ENCODE peak calls at places on chromosomes 12 and 14, in nine cellular contexts. R, E, A, K, Q, O, N, I and H are unnamed samples.
A peak's percentile ranks its signal among the peaks of the same experiment; 100 is the strongest.

GRCh38 chr12:91139981-91140659 is 28.8 kb upstream of the LUM start:
- DNase-seq in R (no peak), N (no peak), Q (no peak), O (no peak), K (no peak), A (no peak), E (no peak), I (peak; percentile 85), H (no peak)

GRCh38 chr12:96882862-96883261 is 24.2 kb upstream of the NEDD1 start:
- DNase-seq in A (no peak), O (no peak), Q (no peak), K (no peak), I (peak; percentile 90), E (no peak), N (no peak), R (no peak), H (no peak)

GRCh38 chr12:1318327-1319031 is 275.9 kb downstream of the FBXL14 start:
- DNase-seq in A (no peak), Q (no peak), N (peak; percentile 42), R (no peak), K (no peak), I (peak; percentile 62), O (peak; percentile 48), E (peak; percentile 43), H (peak; percentile 26)

GRCh38 chr14:32711103-32711680 is 227.5 kb upstream of the NPAS3 start:
- DNase-seq in I (peak; percentile 25), K (no peak), R (peak; percentile 32), N (no peak), O (peak; percentile 78), A (no peak), E (peak; percentile 12), Q (no peak), H (peak; percentile 70)

GRCh38 chr14:85247071-85247470 is 282.9 kb upstream of the FLRT2 start:
- DNase-seq in R (no peak), N (no peak), E (no peak), I (no peak), A (no peak), O (no peak), Q (no peak), K (no peak), H (no peak)

GRCh38 chr12:50894216-50894615 is 51.5 kb downstream of the TMPRSS12 start:
- DNase-seq in E (no peak), N (no peak), K (no peak), Q (no peak), R (no peak), O (no peak), A (no peak), I (no peak), H (no peak)

GRCh38 chr12:112858776-112859175 is 48.0 kb upstream of the OAS1 start:
- DNase-seq in N (no peak), A (no peak), I (no peak), K (no peak), R (no peak), O (no peak), Q (no peak), E (no peak), H (no peak)

GRCh38 chr12:78146365-78146772 is 315.7 kb downstream of the NAV3 start:
- DNase-seq in O (peak; percentile 63), E (no peak), R (no peak), N (no peak), K (no peak), A (no peak), I (peak; percentile 26), Q (no peak), H (no peak)

GRCh38 chr12:121637231-121637914 is 11.0 kb downstream of the ORAI1 start:
- DNase-seq in I (no peak), Q (no peak), A (peak; percentile 66), O (no peak), R (no peak), N (no peak), K (no peak), E (no peak), H (peak; percentile 86)

GRCh38 chr14:47191693-47192092 is 483.7 kb downstream of the MDGA2 start:
- DNase-seq in Q (no peak), N (no peak), E (no peak), I (peak; percentile 32), O (no peak), A (no peak), R (no peak), K (no peak), H (no peak)

GRCh38 chr14:94005324-94005723 is 8.2 kb downstream of the CCDC197 start:
- DNase-seq in R (no peak), Q (no peak), K (no peak), A (no peak), I (no peak), E (no peak), O (peak; percentile 54), N (no peak), H (no peak)

GRCh38 chr14:106187176-106187670 is 660.8 kb downstream of the TMEM121 start:
- DNase-seq in K (no peak), O (no peak), E (no peak), I (no peak), N (no peak), Q (no peak), R (no peak), A (no peak), H (no peak)

GRCh38 chr14:39368261-39368959 is 63.8 kb downstream of the FBXO33 start:
- DNase-seq in N (peak; percentile 22), K (peak; percentile 70), O (peak; percentile 92), Q (peak; percentile 80), A (peak; percentile 51), E (peak; percentile 68), I (peak; percentile 57), R (peak; percentile 48), H (peak; percentile 59)

GRCh38 chr14:45968037-45968436 is 683.5 kb downstream of the RPL10L start:
- DNase-seq in A (no peak), K (no peak), Q (no peak), R (no peak), E (no peak), O (no peak), I (no peak), N (no peak), H (no peak)

GRCh38 chr12:105233045-105233905 is 2.7 kb downstream of the APPL2 start:
- DNase-seq in A (no peak), Q (no peak), O (no peak), I (no peak), R (no peak), N (no peak), E (no peak), K (no peak), H (no peak)

GRCh38 chr12:105237671-105238070 is 1.7 kb upstream of the APPL2 start:
- DNase-seq in I (no peak), A (no peak), K (no peak), N (no peak), O (no peak), Q (no peak), E (no peak), R (no peak), H (no peak)

GRCh38 chr12:105234197-105234596 is 1.8 kb downstream of the APPL2 start:
- DNase-seq in E (no peak), I (no peak), O (no peak), N (no peak), A (no peak), K (no peak), Q (no peak), R (no peak), H (no peak)

GRCh38 chr12:105235299-105235746 is 651 bp downstream of the APPL2 start:
- DNase-seq in N (no peak), A (no peak), Q (no peak), O (no peak), E (no peak), K (no peak), I (no peak), R (no peak), H (no peak)

DNA sequence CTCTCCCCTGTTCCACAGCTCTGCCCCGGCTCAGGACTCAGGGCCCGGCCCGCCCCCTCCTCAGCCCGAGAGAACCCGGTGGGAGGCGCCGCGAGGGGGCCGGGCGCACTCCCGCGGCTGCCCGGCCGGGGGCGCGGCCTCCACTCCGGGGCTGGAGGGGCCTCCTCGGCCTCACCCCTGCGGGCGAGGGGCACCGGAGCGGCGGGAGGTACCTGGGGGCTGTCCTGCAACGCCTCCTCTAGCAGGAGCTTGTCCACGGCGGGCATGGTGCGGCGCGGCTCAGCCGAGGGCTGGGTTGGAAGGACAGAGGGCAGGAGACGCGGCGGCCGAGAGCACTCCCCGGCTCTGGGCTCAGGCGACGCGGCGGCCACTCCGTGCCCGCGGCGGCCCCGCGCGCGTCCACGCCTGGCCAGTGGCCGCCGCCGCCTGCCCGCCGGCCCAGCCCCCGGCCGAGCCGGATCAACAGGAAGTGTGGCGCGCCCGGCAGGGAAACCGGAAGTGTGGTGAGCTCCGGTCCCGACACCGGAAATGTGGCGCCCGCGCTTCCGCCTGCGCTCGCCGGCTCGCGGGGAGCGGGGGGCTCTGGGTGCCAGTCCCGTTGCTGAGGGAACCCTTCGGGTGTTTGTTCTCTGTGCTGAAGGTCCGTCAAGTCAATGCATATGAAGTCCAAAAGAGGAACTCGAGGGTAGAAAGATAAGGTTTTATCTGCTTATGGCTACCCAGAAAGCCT is at the start of gene APPL2:
- DNase-seq in N (peak; percentile 89), I (peak; percentile 76), R (peak; percentile 94), K (peak; percentile 94), A (peak; percentile 97), Q (peak; percentile 89), E (peak; percentile 90), O (peak; percentile 91), H (peak; percentile 89)
- TF ChIP-seq CTCF in N (peak; percentile 10), I (no peak), R (peak; percentile 44), K (peak; percentile 26), A (peak; percentile 40), Q (peak; percentile 23), E (peak; percentile 36), O (peak; percentile 24), H (peak; percentile 24)

DNA sequence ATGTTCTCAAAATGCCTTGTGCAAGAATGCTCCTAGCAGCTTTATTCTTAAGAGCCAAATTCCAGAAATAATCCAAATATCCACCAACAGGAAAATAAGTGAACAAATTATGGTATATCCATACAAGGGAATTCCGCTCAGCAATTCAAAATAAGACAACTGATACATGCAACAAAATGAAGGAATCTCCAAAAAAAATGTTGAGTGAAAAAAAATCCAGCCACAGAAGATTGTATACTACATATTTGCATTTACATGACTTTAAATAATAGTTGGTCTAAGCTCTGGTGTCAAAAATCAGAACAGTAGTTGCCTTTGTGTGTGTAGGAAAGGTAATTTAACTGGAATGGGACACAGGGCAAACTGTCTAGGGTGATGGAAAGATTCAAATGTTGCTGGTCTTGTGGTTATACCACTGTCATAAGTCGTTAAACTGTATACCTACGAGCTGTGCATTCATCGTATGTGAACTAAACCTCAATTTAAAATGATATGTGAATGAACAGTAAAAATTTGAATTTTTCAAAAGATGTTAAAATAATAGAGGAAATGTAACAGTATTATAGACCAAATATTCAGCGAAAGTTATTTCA is 3.2 kb downstream of the CD69 start:
- DNase-seq in O (no peak), E (no peak), I (no peak), A (no peak), Q (no peak), K (no peak), R (no peak), N (no peak), H (no peak)
- H3K4me3 ChIP-seq in O (no peak overlapping the region), E (no peak overlapping the region), I (no peak overlapping the region), A (no peak overlapping the region), Q (no peak overlapping the region), K (no peak overlapping the region), R (no peak overlapping the region), N (no peak overlapping the region), H (no peak overlapping the region)

GRCh38 chr12:52628111-52628507 is 9.8 kb upstream of the KRT73 start:
- DNase-seq in Q (no peak), R (no peak), E (no peak), K (no peak), O (no peak), I (no peak), N (no peak), A (no peak), H (no peak)
- H3K4me1 ChIP-seq in Q (no peaks in the 10 kb centered on the region), R (no peaks in the 10 kb centered on the region), E (no peaks in the 10 kb centered on the region), K (no peaks in the 10 kb centered on the region), O (no peaks in the 10 kb centered on the region), I (no peaks in the 10 kb centered on the region), N (no peaks in the 10 kb centered on the region), A (no peaks in the 10 kb centered on the region), H (no peaks in the 10 kb centered on the region)

GRCh38 chr14:100708349-100709217 is 18.1 kb upstream of the DLK1 start:
- DNase-seq in Q (peak; percentile 68), N (peak; percentile 94), R (peak; percentile 50), O (peak; percentile 92), K (peak; percentile 98), E (peak; percentile 78), I (no peak), A (peak; percentile 75), H (peak; percentile 70)
- TF ChIP-seq CTCF in Q (peak; percentile 44), N (no peak), R (no peak), O (peak; percentile 54), K (peak; percentile 38), E (peak; percentile 62), I (no peak), A (no peak), H (peak; percentile 23)